ENCODE peak calls at places on chromosomes 2 and 18, in six cellular contexts. One of them, this sample, is unnamed.

GRCh38 chr2:189570565-189570964 is 10.0 kb downstream of the SLC40A1 start:
- DNase-seq in colonic mucosa: no peak
- DNase-seq in endothelial cell of umbilical vein: peak; percentile 60
- DNase-seq in left ventricle myocardium inferior: no peak
- DNase-seq in neuronal stem cell: no peak
- DNase-seq in psoas muscle: no peak
- DNase-seq in this sample: no peak

GRCh38 chr2:128498589-128498988 is 179.9 kb upstream of the HS6ST1 start:
- DNase-seq in colonic mucosa: no peak
- DNase-seq in neuronal stem cell: no peak
- DNase-seq in endothelial cell of umbilical vein: no peak
- DNase-seq in psoas muscle: no peak
- DNase-seq in left ventricle myocardium inferior: no peak
- DNase-seq in this sample: no peak

GRCh38 chr2:46241344-46241743 is 55.9 kb upstream of the EPAS1 start:
- DNase-seq in colonic mucosa: no peak
- DNase-seq in endothelial cell of umbilical vein: peak; percentile 55
- DNase-seq in neuronal stem cell: no peak
- DNase-seq in left ventricle myocardium inferior: no peak
- DNase-seq in psoas muscle: no peak
- DNase-seq in this sample: no peak

GRCh38 chr2:113847144-113847543 is 42.7 kb upstream of the ACTR3 start:
- DNase-seq in left ventricle myocardium inferior: no peak
- DNase-seq in colonic mucosa: no peak
- DNase-seq in psoas muscle: no peak
- DNase-seq in endothelial cell of umbilical vein: no peak
- DNase-seq in neuronal stem cell: no peak
- DNase-seq in this sample: no peak

GRCh38 chr18:50079571-50080295 is 115.2 kb downstream of the MYO5B start:
- DNase-seq in left ventricle myocardium inferior: peak; percentile 83
- DNase-seq in colonic mucosa: no peak
- DNase-seq in neuronal stem cell: no peak
- DNase-seq in endothelial cell of umbilical vein: no peak
- DNase-seq in psoas muscle: peak; percentile 49
- DNase-seq in this sample: no peak

GRCh38 chr2:238975408-238975807 is 127.5 kb downstream of the TWIST2 start:
- DNase-seq in endothelial cell of umbilical vein: no peak
- DNase-seq in psoas muscle: no peak
- DNase-seq in neuronal stem cell: no peak
- DNase-seq in colonic mucosa: no peak
- DNase-seq in left ventricle myocardium inferior: no peak
- DNase-seq in this sample: no peak

GRCh38 chr2:8546319-8547283 is 135.3 kb upstream of the ID2 start:
- DNase-seq in neuronal stem cell: no peak
- DNase-seq in left ventricle myocardium inferior: peak; percentile 18
- DNase-seq in psoas muscle: no peak
- DNase-seq in endothelial cell of umbilical vein: no peak
- DNase-seq in colonic mucosa: peak; percentile 20
- DNase-seq in this sample: no peak

GRCh38 chr2:1032030-1032429 is 81.4 kb downstream of the SNTG2 start:
- DNase-seq in neuronal stem cell: no peak
- DNase-seq in left ventricle myocardium inferior: no peak
- DNase-seq in psoas muscle: no peak
- DNase-seq in colonic mucosa: no peak
- DNase-seq in endothelial cell of umbilical vein: no peak
- DNase-seq in this sample: no peak

GRCh38 chr2:8193686-8194615 is 487.9 kb upstream of the ID2 start:
- DNase-seq in colonic mucosa: no peak
- DNase-seq in endothelial cell of umbilical vein: no peak
- DNase-seq in neuronal stem cell: peak; percentile 80
- DNase-seq in left ventricle myocardium inferior: no peak
- DNase-seq in psoas muscle: no peak
- DNase-seq in this sample: no peak

DNA sequence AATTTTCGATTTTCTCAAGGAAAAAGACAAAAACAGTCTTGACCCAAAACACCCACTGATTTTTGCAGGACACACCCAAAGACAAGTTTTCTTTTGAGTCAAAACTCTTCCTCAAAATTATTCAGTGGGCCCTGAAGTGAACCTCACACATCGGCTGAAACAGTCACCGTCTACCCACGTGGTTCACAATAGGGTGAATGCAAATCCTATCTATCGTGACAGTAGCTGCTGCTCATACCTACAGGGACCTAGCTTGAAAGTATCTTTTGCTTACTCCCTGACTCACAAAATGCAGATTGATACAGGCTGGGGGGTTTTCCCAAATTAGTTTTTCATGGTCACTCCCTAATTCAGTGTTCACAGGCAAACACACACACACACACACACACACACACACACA is 10.7 kb upstream of the CD226 start:
- DNase-seq in psoas muscle: no peak
- DNase-seq in colonic mucosa: no peak
- DNase-seq in endothelial cell of umbilical vein: no peak
- DNase-seq in neuronal stem cell: no peak
- DNase-seq in left ventricle myocardium inferior: no peak
- DNase-seq in this sample: no peak
- H3K27ac ChIP-seq in psoas muscle: no peak overlapping the region
- H3K27ac ChIP-seq in colonic mucosa: no peak overlapping the region
- H3K27ac ChIP-seq in endothelial cell of umbilical vein: no peak overlapping the region
- H3K27ac ChIP-seq in neuronal stem cell: no peak overlapping the region
- H3K27ac ChIP-seq in left ventricle myocardium inferior: no peak overlapping the region
- H3K27ac ChIP-seq in this sample: no peak overlapping the region

GRCh38 chr18:29647700-29648099 is 1394.8 kb downstream of the DSC3 start:
- DNase-seq in colonic mucosa: no peak
- DNase-seq in psoas muscle: no peak
- DNase-seq in neuronal stem cell: no peak
- DNase-seq in endothelial cell of umbilical vein: no peak
- DNase-seq in left ventricle myocardium inferior: no peak
- DNase-seq in this sample: no peak

GRCh38 chr18:29653816-29654215 is 1388.7 kb downstream of the DSC3 start:
- DNase-seq in colonic mucosa: no peak
- DNase-seq in endothelial cell of umbilical vein: no peak
- DNase-seq in left ventricle myocardium inferior: no peak
- DNase-seq in psoas muscle: no peak
- DNase-seq in neuronal stem cell: no peak
- DNase-seq in this sample: no peak

GRCh38 chr18:29648891-29649290 is 1393.7 kb downstream of the DSC3 start:
- DNase-seq in left ventricle myocardium inferior: no peak
- DNase-seq in endothelial cell of umbilical vein: no peak
- DNase-seq in colonic mucosa: no peak
- DNase-seq in psoas muscle: no peak
- DNase-seq in neuronal stem cell: no peak
- DNase-seq in this sample: no peak

GRCh38 chr18:29652797-29653196 is 1389.7 kb downstream of the DSC3 start:
- DNase-seq in psoas muscle: no peak
- DNase-seq in endothelial cell of umbilical vein: no peak
- DNase-seq in colonic mucosa: no peak
- DNase-seq in neuronal stem cell: no peak
- DNase-seq in left ventricle myocardium inferior: no peak
- DNase-seq in this sample: no peak

GRCh38 chr18:29651121-29651675 is 1391.3 kb downstream of the DSC3 start:
- DNase-seq in left ventricle myocardium inferior: no peak
- DNase-seq in colonic mucosa: no peak
- DNase-seq in neuronal stem cell: no peak
- DNase-seq in endothelial cell of umbilical vein: no peak
- DNase-seq in psoas muscle: no peak
- DNase-seq in this sample: no peak
- H3K4me1 ChIP-seq in left ventricle myocardium inferior: no peaks in the 10 kb centered on the region
- H3K4me1 ChIP-seq in colonic mucosa: no peaks in the 10 kb centered on the region
- H3K4me1 ChIP-seq in neuronal stem cell: peaks cover 1% of the 10 kb centered on the region
- H3K4me1 ChIP-seq in endothelial cell of umbilical vein: no peaks in the 10 kb centered on the region
- H3K4me1 ChIP-seq in psoas muscle: no peaks in the 10 kb centered on the region
- H3K4me1 ChIP-seq in this sample: no peaks in the 10 kb centered on the region

GRCh38 chr2:204692790-204693189 is 147.5 kb downstream of the PARD3B start:
- DNase-seq in endothelial cell of umbilical vein: peak; percentile 16
- DNase-seq in colonic mucosa: no peak
- DNase-seq in left ventricle myocardium inferior: no peak
- DNase-seq in psoas muscle: no peak
- DNase-seq in neuronal stem cell: no peak
- DNase-seq in this sample: no peak

GRCh38 chr2:204691911-204692510 is 146.7 kb downstream of the PARD3B start:
- DNase-seq in left ventricle myocardium inferior: no peak
- DNase-seq in endothelial cell of umbilical vein: peak; percentile 90
- DNase-seq in colonic mucosa: peak; percentile 58
- DNase-seq in psoas muscle: no peak
- DNase-seq in neuronal stem cell: peak; percentile 44
- DNase-seq in this sample: peak; percentile 64

GRCh38 chr2:204683384-204683783 is 138.1 kb downstream of the PARD3B start:
- DNase-seq in psoas muscle: no peak
- DNase-seq in neuronal stem cell: no peak
- DNase-seq in colonic mucosa: no peak
- DNase-seq in left ventricle myocardium inferior: no peak
- DNase-seq in endothelial cell of umbilical vein: no peak
- DNase-seq in this sample: no peak

GRCh38 chr2:204686415-204686814 is 141.1 kb downstream of the PARD3B start:
- DNase-seq in psoas muscle: no peak
- DNase-seq in neuronal stem cell: no peak
- DNase-seq in endothelial cell of umbilical vein: no peak
- DNase-seq in colonic mucosa: no peak
- DNase-seq in left ventricle myocardium inferior: no peak
- DNase-seq in this sample: no peak

DNA sequence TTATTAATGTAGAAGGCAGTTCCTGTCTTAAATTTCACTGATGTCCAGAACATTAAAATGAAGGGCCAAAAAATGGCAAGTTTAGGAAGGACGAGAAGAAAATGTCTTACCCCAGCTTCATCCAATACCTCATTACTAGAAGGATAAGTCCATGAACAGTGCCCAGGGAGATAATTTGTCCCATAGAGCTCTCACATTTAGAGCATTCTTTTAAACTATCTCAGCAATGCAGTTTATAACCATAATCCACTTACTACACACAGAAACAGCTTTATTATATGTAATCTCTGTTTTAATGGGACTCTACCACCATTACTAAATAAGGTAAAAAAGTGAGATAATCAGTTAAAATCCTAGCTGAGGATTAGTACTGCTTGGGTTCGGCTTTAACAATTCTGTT is 142.5 kb downstream of the PARD3B start:
- DNase-seq in left ventricle myocardium inferior: no peak
- DNase-seq in endothelial cell of umbilical vein: no peak
- DNase-seq in neuronal stem cell: no peak
- DNase-seq in colonic mucosa: no peak
- DNase-seq in psoas muscle: no peak
- DNase-seq in this sample: no peak
- H3K27ac ChIP-seq in left ventricle myocardium inferior: no peak overlapping the region
- H3K27ac ChIP-seq in endothelial cell of umbilical vein: no peak overlapping the region
- H3K27ac ChIP-seq in neuronal stem cell: no peak overlapping the region
- H3K27ac ChIP-seq in colonic mucosa: no peak overlapping the region
- H3K27ac ChIP-seq in psoas muscle: no peak overlapping the region
- H3K27ac ChIP-seq in this sample: no peak overlapping the region

GRCh38 chr2:96869824-96870630 is at the start of gene SEMA4C:
- DNase-seq in endothelial cell of umbilical vein: peak; percentile 45
- DNase-seq in colonic mucosa: peak; percentile 67
- DNase-seq in left ventricle myocardium inferior: peak; percentile 79
- DNase-seq in psoas muscle: peak; percentile 70
- DNase-seq in neuronal stem cell: no peak
- DNase-seq in this sample: peak; percentile 82
- H3K4me1 ChIP-seq in endothelial cell of umbilical vein: peaks cover 33% of the 10 kb centered on the region
- H3K4me1 ChIP-seq in colonic mucosa: peaks cover 20% of the 10 kb centered on the region
- H3K4me1 ChIP-seq in left ventricle myocardium inferior: peaks cover 98% of the 10 kb centered on the region
- H3K4me1 ChIP-seq in psoas muscle: peaks cover 26% of the 10 kb centered on the region
- H3K4me1 ChIP-seq in neuronal stem cell: peaks cover 17% of the 10 kb centered on the region
- H3K4me1 ChIP-seq in this sample: peaks cover 13% of the 10 kb centered on the region

This sample was measured in ovary.